ENCODE peak calls at places on chromosomes 11 and 22, in six cellular contexts. Z, V, D, A, U and R are unnamed samples.

GRCh38 chr11:94730153-94730552 is 38.0 kb upstream of the AMOTL1 start:
- DNase-seq in Z (no peak), V (no peak), D (no peak), A (no peak), U (no peak), R (no peak)

GRCh38 chr11:27089746-27090145 is 49.1 kb downstream of the BBOX1 start:
- DNase-seq in Z (no peak), V (no peak), D (no peak), A (no peak), U (no peak), R (no peak)

GRCh38 chr11:4960877-4961276 is 5.4 kb upstream of the OR51A2 start:
- DNase-seq in Z (no peak), V (no peak), D (no peak), A (no peak), U (no peak), R (no peak)

GRCh38 chr11:123286761-123287160 is 91.7 kb upstream of the CLMP start:
- DNase-seq in Z (no peak), V (no peak), D (no peak), A (no peak), U (no peak), R (no peak)

GRCh38 chr11:65898656-65899355 is 1.4 kb downstream of the FOSL1 start:
- DNase-seq in Z (no peak), V (no peak), D (no peak), A (no peak), U (no peak), R (no peak)

GRCh38 chr11:59666969-59667368 is 1.9 kb downstream of the PATL1 start:
- DNase-seq in Z (no peak), V (no peak), D (no peak), A (no peak), U (no peak), R (no peak)

GRCh38 chr22:37033605-37034430 is 14.3 kb downstream of the MPST start:
- DNase-seq in Z (no peak), V (no peak), D (no peak), A (no peak), U (no peak), R (no peak)

GRCh38 chr11:114399903-114400221 is 449 bp downstream of the C11orf71 start:
- DNase-seq in Z (no peak), V (peak), D (no peak), A (no peak), U (peak), R (no peak)

GRCh38 chr22:33597274-33597985 is 322.8 kb downstream of the LARGE1 start:
- DNase-seq in Z (no peak), V (no peak), D (no peak), A (no peak), U (no peak), R (no peak)

GRCh38 chr11:117546431-117547160 is 218.9 kb downstream of the CEP164 start:
- DNase-seq in Z (no peak), V (no peak), D (no peak), A (no peak), U (no peak), R (no peak)

GRCh38 chr11:117256573-117256972 is 24.1 kb downstream of the RNF214 start:
- DNase-seq in Z (no peak), V (no peak), D (no peak), A (no peak), U (no peak), R (no peak)

GRCh38 chr11:128931066-128931465 is 11.6 kb downstream of the TP53AIP1 start:
- DNase-seq in Z (no peak), V (no peak), D (no peak), A (no peak), U (no peak), R (no peak)

GRCh38 chr11:1298695-1299492 is 10.5 kb downstream of the TOLLIP start:
- DNase-seq in Z (peak), V (peak), D (no peak), A (peak), U (peak), R (peak)

GRCh38 chr11:6249822-6250555 is 9.6 kb upstream of the CCKBR start:
- DNase-seq in Z (no peak), V (no peak), D (peak), A (peak), U (no peak), R (no peak)

GRCh38 chr22:43152355-43153071 is 1.2 kb downstream of the TSPO start:
- DNase-seq in Z (no peak), V (no peak), D (no peak), A (peak), U (no peak), R (peak)

GRCh38 chr22:38937541-38937940 is 19.9 kb upstream of the APOBEC3A start:
- DNase-seq in Z (no peak), V (no peak), D (no peak), A (no peak), U (no peak), R (no peak)

GRCh38 chr22:38937036-38937435 is 20.4 kb upstream of the APOBEC3A start:
- DNase-seq in Z (no peak), V (no peak), D (no peak), A (no peak), U (no peak), R (no peak)

GRCh38 chr22:38940985-38941384 is 16.4 kb upstream of the APOBEC3A start:
- DNase-seq in Z (no peak), V (no peak), D (no peak), A (no peak), U (no peak), R (no peak)

GRCh38 chr22:38938221-38938620 is 19.2 kb upstream of the APOBEC3A start:
- DNase-seq in Z (no peak), V (no peak), D (no peak), A (no peak), U (no peak), R (no peak)

GRCh38 chr22:38938925-38939324 is 18.5 kb upstream of the APOBEC3A start:
- DNase-seq in Z (no peak), V (no peak), D (no peak), A (no peak), U (no peak), R (no peak)
- TF ChIP-seq CTCF in Z (no peak), V (no peak), D (no peak), A (no peak), U (no peak), R (no peak)

DNA sequence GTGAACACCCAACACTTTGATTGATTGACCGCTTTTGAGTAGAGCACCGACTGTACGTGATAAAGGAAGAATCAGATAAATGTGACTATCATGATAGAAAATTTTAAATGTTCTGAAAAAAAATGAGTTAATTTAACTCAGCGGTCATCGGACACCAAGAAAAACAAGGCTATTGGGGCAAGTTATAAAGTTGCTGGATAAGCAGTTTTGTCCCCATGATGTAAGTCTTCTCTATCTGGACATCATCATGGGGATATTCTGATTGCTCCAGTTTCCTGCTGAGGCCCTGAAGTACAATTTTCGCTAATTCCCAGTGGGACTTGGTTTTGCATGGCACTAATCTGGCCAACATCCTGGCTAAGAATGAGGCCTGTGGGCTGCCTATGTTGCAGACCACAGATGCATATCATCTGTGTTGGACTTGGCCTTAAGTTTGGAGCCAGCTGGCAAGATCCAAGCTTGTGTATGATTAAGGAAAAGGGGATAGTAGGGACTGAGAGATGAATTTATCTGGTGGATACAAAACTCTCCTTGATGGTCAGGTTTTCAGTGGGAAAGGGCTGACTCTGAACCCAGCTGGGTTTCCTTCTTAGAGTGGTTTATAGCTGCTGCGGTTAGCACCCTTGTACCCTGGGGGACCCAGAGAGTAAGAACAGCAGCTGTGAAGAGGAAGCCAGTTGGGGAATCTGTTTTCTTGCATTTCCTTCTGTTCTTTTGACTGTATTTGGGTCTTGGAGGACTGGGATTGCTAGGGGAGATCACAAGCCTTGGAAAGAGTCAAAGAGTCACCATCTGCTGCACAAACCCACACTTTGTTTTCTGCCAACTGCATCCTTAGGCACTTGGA is 118.3 kb downstream of the SEZ6L start:
- DNase-seq in Z (no peak), V (no peak), D (no peak), A (no peak), U (no peak), R (no peak)
- TF ChIP-seq CTCF in Z (no peak), V (no peak), D (no peak), A (no peak), U (no peak), R (no peak)

DNA sequence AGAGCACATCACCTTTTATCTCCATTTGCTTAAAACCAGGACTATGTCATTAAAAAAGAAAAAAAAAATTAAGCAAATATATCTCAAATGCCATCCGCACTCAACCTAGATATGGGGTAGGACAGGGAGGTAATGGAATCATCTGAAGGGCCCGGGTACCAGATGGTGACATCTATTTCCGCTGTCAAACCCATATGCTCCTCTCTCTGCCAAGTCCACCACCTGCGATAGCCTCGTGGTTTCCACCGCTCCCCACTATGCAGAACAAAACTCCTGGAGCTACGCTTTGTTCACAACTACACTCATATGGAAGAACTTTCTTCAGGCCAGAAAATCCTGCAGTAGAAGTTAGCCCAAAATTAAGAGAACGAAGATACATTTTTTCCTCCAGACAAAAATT is 31.4 kb downstream of the FEZ1 start:
- DNase-seq in Z (no peak), V (no peak), D (no peak), A (no peak), U (no peak), R (peak)
- TF ChIP-seq CTCF in Z (no peak), V (no peak), D (no peak), A (no peak), U (no peak), R (no peak)

GRCh38 chr11:111736191-111736590 is 30.0 kb downstream of the PPP2R1B start:
- DNase-seq in Z (no peak), V (no peak), D (no peak), A (no peak), U (no peak), R (no peak)
- TF ChIP-seq CTCF in Z (no peak), V (no peak), D (no peak), A (no peak), U (no peak), R (no peak)